ENCODE peak calls at places on chromosomes 2 and 18, in ten cellular contexts. One of them, this sample, is unnamed.
A peak's percentile ranks its signal among the peaks of the same experiment; 100 is the strongest.

GRCh38 chr2:51413726-51414125 is 381.8 kb upstream of the NRXN1 start:
- DNase-seq in right lobe of liver: no peak
- DNase-seq in A549: no peak
- DNase-seq in fibroblast of lung: peak; percentile 64
- DNase-seq in aorta: no peak
- DNase-seq in tibial nerve: no peak
- DNase-seq in uterus: no peak
- DNase-seq in transverse colon: no peak
- DNase-seq in colonic mucosa: no peak
- DNase-seq in H1: no peak
- DNase-seq in this sample: no peak

GRCh38 chr2:200761168-200761715 is 50.5 kb upstream of the BZW1 start:
- DNase-seq in A549: no peak
- DNase-seq in colonic mucosa: no peak
- DNase-seq in fibroblast of lung: peak; percentile 73
- DNase-seq in uterus: no peak
- DNase-seq in H1: no peak
- DNase-seq in tibial nerve: no peak
- DNase-seq in right lobe of liver: no peak
- DNase-seq in aorta: no peak
- DNase-seq in transverse colon: no peak
- DNase-seq in this sample: no peak

GRCh38 chr2:197946562-197946961 is 142.2 kb downstream of the PLCL1 start:
- DNase-seq in A549: no peak
- DNase-seq in tibial nerve: no peak
- DNase-seq in transverse colon: no peak
- DNase-seq in H1: no peak
- DNase-seq in colonic mucosa: no peak
- DNase-seq in right lobe of liver: no peak
- DNase-seq in aorta: no peak
- DNase-seq in uterus: peak; percentile 57
- DNase-seq in fibroblast of lung: peak; percentile 6
- DNase-seq in this sample: no peak

GRCh38 chr2:229199267-229199666 is 71.8 kb downstream of the PID1 start:
- DNase-seq in transverse colon: no peak
- DNase-seq in A549: no peak
- DNase-seq in colonic mucosa: no peak
- DNase-seq in aorta: no peak
- DNase-seq in fibroblast of lung: no peak
- DNase-seq in tibial nerve: no peak
- DNase-seq in H1: no peak
- DNase-seq in uterus: no peak
- DNase-seq in right lobe of liver: no peak
- DNase-seq in this sample: no peak

GRCh38 chr2:225398372-225398771 is 1.1 kb upstream of the NYAP2 start:
- DNase-seq in uterus: no peak
- DNase-seq in H1: no peak
- DNase-seq in colonic mucosa: no peak
- DNase-seq in tibial nerve: no peak
- DNase-seq in transverse colon: no peak
- DNase-seq in right lobe of liver: no peak
- DNase-seq in A549: no peak
- DNase-seq in aorta: no peak
- DNase-seq in fibroblast of lung: no peak
- DNase-seq in this sample: no peak

GRCh38 chr2:231613655-231614558 is 21.2 kb downstream of the TEX44 start:
- DNase-seq in H1: peak; percentile 92
- DNase-seq in colonic mucosa: peak; percentile 89
- DNase-seq in uterus: peak; percentile 92
- DNase-seq in fibroblast of lung: peak; percentile 86
- DNase-seq in transverse colon: peak; percentile 90
- DNase-seq in aorta: peak; percentile 98
- DNase-seq in right lobe of liver: peak; percentile 86
- DNase-seq in A549: peak; percentile 72
- DNase-seq in tibial nerve: peak; percentile 76
- DNase-seq in this sample: peak; percentile 94

GRCh38 chr2:43178602-43179542 is 47.5 kb downstream of the ZFP36L2 start:
- DNase-seq in aorta: peak; percentile 89
- DNase-seq in right lobe of liver: peak; percentile 85
- DNase-seq in tibial nerve: peak; percentile 71
- DNase-seq in A549: peak; percentile 89
- DNase-seq in H1: peak; percentile 70
- DNase-seq in fibroblast of lung: peak; percentile 78
- DNase-seq in uterus: peak; percentile 93
- DNase-seq in colonic mucosa: peak; percentile 78
- DNase-seq in transverse colon: peak; percentile 78
- DNase-seq in this sample: no peak

GRCh38 chr2:220120004-220120403 is 492.6 kb downstream of the SLC4A3 start:
- DNase-seq in A549: no peak
- DNase-seq in right lobe of liver: no peak
- DNase-seq in uterus: no peak
- DNase-seq in aorta: no peak
- DNase-seq in fibroblast of lung: no peak
- DNase-seq in transverse colon: no peak
- DNase-seq in colonic mucosa: no peak
- DNase-seq in tibial nerve: no peak
- DNase-seq in H1: no peak
- DNase-seq in this sample: no peak

DNA sequence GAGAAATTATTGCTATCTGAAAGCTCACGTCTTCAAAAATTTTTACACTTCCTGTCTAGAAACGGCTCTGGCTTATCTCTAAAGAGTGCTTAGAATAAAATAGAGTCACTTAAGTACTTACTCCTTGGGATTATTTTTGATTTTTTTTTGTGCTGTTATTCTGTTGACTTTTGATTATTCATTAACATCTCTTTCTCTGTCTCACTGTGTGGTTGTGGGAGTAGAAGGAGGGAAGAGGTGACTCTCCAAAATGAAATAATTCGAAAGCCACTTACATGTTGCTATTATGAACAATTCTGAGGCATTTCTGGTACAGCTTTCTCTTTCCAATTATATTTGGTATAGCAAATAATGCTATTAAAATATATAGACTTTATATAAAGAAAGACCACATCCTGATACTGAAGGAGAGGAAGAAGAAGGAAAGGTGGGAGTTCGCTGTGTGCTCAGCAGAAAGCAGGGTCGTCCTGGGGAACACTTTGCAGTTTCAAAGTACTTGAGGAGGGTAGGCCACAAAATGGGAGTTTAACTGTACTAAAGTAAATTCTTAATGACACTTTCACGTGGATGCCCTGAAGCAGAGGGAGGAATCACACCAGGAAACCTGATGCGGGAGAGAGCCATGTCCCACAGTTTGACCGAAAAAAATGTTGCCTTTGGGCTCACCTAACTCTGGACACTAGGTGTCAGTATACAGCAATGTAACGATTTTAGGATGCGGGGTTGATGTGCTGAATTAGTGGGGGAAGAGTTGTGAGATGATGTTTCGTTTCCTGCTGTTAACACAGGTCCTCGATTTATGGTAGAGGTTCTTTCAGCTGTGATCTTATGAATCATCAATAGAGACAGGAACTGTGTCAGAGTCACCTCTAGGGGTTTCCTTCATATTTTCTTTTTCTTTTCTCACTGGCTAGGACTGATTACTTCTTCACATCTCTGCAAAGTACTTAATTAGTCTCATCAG is 9.8 kb upstream of the MMADHC start:
- DNase-seq in right lobe of liver: no peak
- DNase-seq in uterus: peak; percentile 37
- DNase-seq in H1: no peak
- DNase-seq in aorta: no peak
- DNase-seq in transverse colon: peak; percentile 23
- DNase-seq in colonic mucosa: peak; percentile 56
- DNase-seq in tibial nerve: peak; percentile 57
- DNase-seq in fibroblast of lung: peak; percentile 87
- DNase-seq in A549: peak; percentile 35
- DNase-seq in this sample: peak; percentile 21
- H3K4me3 ChIP-seq in right lobe of liver: no peak overlapping the region
- H3K4me3 ChIP-seq in uterus: no peak overlapping the region
- H3K4me3 ChIP-seq in H1: no peak overlapping the region
- H3K4me3 ChIP-seq in aorta: no peak overlapping the region
- H3K4me3 ChIP-seq in transverse colon: no peak overlapping the region
- H3K4me3 ChIP-seq in colonic mucosa: no peak overlapping the region
- H3K4me3 ChIP-seq in tibial nerve: peak overlapping the region; percentile 27
- H3K4me3 ChIP-seq in fibroblast of lung: peak overlapping the region; percentile 37
- H3K4me3 ChIP-seq in A549: peak overlapping the region; percentile 17
- H3K4me3 ChIP-seq in this sample: peak overlapping the region; percentile 60

GRCh38 chr2:174663572-174663971 is 66.0 kb upstream of the WIPF1 start:
- DNase-seq in transverse colon: no peak
- DNase-seq in aorta: no peak
- DNase-seq in colonic mucosa: no peak
- DNase-seq in A549: no peak
- DNase-seq in uterus: no peak
- DNase-seq in right lobe of liver: no peak
- DNase-seq in tibial nerve: no peak
- DNase-seq in H1: no peak
- DNase-seq in fibroblast of lung: peak; percentile 64
- DNase-seq in this sample: no peak

GRCh38 chr2:174660984-174661675 is 63.5 kb upstream of the WIPF1 start:
- DNase-seq in fibroblast of lung: no peak
- DNase-seq in H1: no peak
- DNase-seq in tibial nerve: no peak
- DNase-seq in aorta: no peak
- DNase-seq in transverse colon: no peak
- DNase-seq in right lobe of liver: no peak
- DNase-seq in A549: no peak
- DNase-seq in uterus: no peak
- DNase-seq in colonic mucosa: no peak
- DNase-seq in this sample: no peak

GRCh38 chr2:174662859-174663258 is 65.3 kb upstream of the WIPF1 start:
- DNase-seq in right lobe of liver: no peak
- DNase-seq in fibroblast of lung: no peak
- DNase-seq in A549: no peak
- DNase-seq in aorta: no peak
- DNase-seq in transverse colon: no peak
- DNase-seq in tibial nerve: no peak
- DNase-seq in uterus: no peak
- DNase-seq in colonic mucosa: no peak
- DNase-seq in H1: no peak
- DNase-seq in this sample: no peak

GRCh38 chr2:174664084-174664759 is 66.6 kb upstream of the WIPF1 start:
- DNase-seq in aorta: no peak
- DNase-seq in colonic mucosa: no peak
- DNase-seq in tibial nerve: no peak
- DNase-seq in right lobe of liver: no peak
- DNase-seq in H1: no peak
- DNase-seq in transverse colon: no peak
- DNase-seq in uterus: no peak
- DNase-seq in fibroblast of lung: peak; percentile 25
- DNase-seq in A549: no peak
- DNase-seq in this sample: no peak

DNA sequence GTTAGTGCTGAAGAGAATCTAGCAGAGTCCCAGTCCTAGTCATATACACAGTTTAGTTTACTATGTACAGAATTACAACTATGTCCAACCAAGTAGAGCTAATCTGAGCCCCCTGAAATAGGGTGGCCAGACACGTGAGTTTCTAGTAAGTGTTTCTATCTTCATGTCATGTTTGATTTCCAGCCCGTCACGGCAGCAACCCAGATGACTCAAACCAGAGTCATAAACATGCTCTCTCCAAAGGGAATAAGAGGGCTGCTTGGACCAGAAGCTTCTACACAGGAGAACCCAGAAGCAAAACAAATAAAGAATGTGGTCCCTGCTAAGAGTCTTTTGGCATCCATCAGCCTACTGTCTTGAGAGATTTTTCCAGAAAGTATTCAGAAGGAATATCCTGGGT is 64.9 kb upstream of the WIPF1 start:
- DNase-seq in aorta: no peak
- DNase-seq in tibial nerve: no peak
- DNase-seq in H1: no peak
- DNase-seq in colonic mucosa: no peak
- DNase-seq in fibroblast of lung: peak; percentile 82
- DNase-seq in A549: peak; percentile 8
- DNase-seq in transverse colon: no peak
- DNase-seq in right lobe of liver: no peak
- DNase-seq in uterus: no peak
- DNase-seq in this sample: no peak
- H3K4me1 ChIP-seq in aorta: no peaks in the 10 kb centered on the region
- H3K4me1 ChIP-seq in tibial nerve: peaks cover 44% of the 10 kb centered on the region
- H3K4me1 ChIP-seq in H1: peaks cover 2% of the 10 kb centered on the region
- H3K4me1 ChIP-seq in colonic mucosa: no peaks in the 10 kb centered on the region
- H3K4me1 ChIP-seq in fibroblast of lung: peaks cover 10% of the 10 kb centered on the region
- H3K4me1 ChIP-seq in A549: peaks cover 26% of the 10 kb centered on the region
- H3K4me1 ChIP-seq in transverse colon: no peaks in the 10 kb centered on the region
- H3K4me1 ChIP-seq in right lobe of liver: no peaks in the 10 kb centered on the region
- H3K4me1 ChIP-seq in uterus: no peaks in the 10 kb centered on the region
- H3K4me1 ChIP-seq in this sample: no peaks in the 10 kb centered on the region

GRCh38 chr2:25201265-25201664 is 32.9 kb upstream of the POMC start:
- DNase-seq in colonic mucosa: no peak
- DNase-seq in fibroblast of lung: no peak
- DNase-seq in tibial nerve: no peak
- DNase-seq in right lobe of liver: no peak
- DNase-seq in H1: no peak
- DNase-seq in uterus: no peak
- DNase-seq in aorta: peak; percentile 23
- DNase-seq in A549: peak; percentile 43
- DNase-seq in transverse colon: no peak
- DNase-seq in this sample: no peak

GRCh38 chr2:25207078-25207545 is 38.7 kb upstream of the POMC start:
- DNase-seq in uterus: no peak
- DNase-seq in aorta: peak; percentile 34
- DNase-seq in H1: peak; percentile 61
- DNase-seq in tibial nerve: no peak
- DNase-seq in fibroblast of lung: no peak
- DNase-seq in colonic mucosa: no peak
- DNase-seq in A549: no peak
- DNase-seq in transverse colon: no peak
- DNase-seq in right lobe of liver: no peak
- DNase-seq in this sample: no peak

GRCh38 chr2:25201794-25202193 is 33.4 kb upstream of the POMC start:
- DNase-seq in H1: no peak
- DNase-seq in fibroblast of lung: no peak
- DNase-seq in colonic mucosa: no peak
- DNase-seq in uterus: no peak
- DNase-seq in A549: no peak
- DNase-seq in tibial nerve: no peak
- DNase-seq in right lobe of liver: no peak
- DNase-seq in transverse colon: no peak
- DNase-seq in aorta: peak; percentile 61
- DNase-seq in this sample: no peak

GRCh38 chr2:25202290-25202689 is 33.9 kb upstream of the POMC start:
- DNase-seq in tibial nerve: no peak
- DNase-seq in colonic mucosa: no peak
- DNase-seq in transverse colon: no peak
- DNase-seq in A549: no peak
- DNase-seq in fibroblast of lung: no peak
- DNase-seq in uterus: no peak
- DNase-seq in aorta: peak; percentile 46
- DNase-seq in H1: no peak
- DNase-seq in right lobe of liver: no peak
- DNase-seq in this sample: no peak

DNA sequence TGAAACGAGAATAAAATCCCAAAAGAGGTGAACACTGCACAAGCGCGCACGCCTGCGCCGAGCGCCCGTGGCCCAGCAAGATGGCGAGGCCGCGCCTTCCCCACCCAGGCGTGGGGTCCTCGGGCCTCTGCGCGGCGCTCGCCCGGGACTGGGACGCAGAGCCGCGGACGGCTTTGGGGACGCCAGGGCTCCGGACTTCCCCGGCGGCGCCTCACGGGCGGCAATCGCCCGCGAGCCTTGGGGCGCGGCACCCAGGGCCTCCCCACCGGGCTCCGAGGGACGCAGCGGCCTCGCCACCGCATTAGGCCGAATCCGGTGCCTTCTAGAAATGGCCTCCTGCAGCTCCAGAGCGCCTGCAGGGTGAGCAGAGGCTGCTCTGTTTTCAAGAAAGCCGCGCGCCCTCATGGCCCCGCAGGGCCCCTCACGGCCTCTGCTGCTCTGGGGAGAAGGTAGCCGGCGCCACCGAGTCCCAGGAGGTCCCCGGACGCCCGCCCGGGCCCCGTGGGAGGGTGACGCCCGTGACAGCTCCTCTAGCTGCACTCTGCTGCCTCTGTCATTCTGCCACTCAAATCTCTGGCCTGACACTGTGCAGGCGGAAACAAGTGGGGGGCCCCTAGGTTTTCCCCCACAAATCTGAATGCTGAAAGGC is 35.9 kb upstream of the POMC start:
- DNase-seq in right lobe of liver: no peak
- DNase-seq in fibroblast of lung: no peak
- DNase-seq in A549: no peak
- DNase-seq in colonic mucosa: no peak
- DNase-seq in H1: peak; percentile 69
- DNase-seq in uterus: no peak
- DNase-seq in aorta: peak; percentile 73
- DNase-seq in transverse colon: no peak
- DNase-seq in tibial nerve: no peak
- DNase-seq in this sample: no peak
- H3K4me3 ChIP-seq in right lobe of liver: no peak overlapping the region
- H3K4me3 ChIP-seq in fibroblast of lung: no peak overlapping the region
- H3K4me3 ChIP-seq in A549: no peak overlapping the region
- H3K4me3 ChIP-seq in colonic mucosa: peak overlapping the region; percentile 18
- H3K4me3 ChIP-seq in H1: peak overlapping the region; percentile 34
- H3K4me3 ChIP-seq in uterus: peak overlapping the region; percentile 27
- H3K4me3 ChIP-seq in aorta: no peak overlapping the region
- H3K4me3 ChIP-seq in transverse colon: peak overlapping the region; percentile 17
- H3K4me3 ChIP-seq in tibial nerve: peak overlapping the region; percentile 23
- H3K4me3 ChIP-seq in this sample: no peak overlapping the region

DNA sequence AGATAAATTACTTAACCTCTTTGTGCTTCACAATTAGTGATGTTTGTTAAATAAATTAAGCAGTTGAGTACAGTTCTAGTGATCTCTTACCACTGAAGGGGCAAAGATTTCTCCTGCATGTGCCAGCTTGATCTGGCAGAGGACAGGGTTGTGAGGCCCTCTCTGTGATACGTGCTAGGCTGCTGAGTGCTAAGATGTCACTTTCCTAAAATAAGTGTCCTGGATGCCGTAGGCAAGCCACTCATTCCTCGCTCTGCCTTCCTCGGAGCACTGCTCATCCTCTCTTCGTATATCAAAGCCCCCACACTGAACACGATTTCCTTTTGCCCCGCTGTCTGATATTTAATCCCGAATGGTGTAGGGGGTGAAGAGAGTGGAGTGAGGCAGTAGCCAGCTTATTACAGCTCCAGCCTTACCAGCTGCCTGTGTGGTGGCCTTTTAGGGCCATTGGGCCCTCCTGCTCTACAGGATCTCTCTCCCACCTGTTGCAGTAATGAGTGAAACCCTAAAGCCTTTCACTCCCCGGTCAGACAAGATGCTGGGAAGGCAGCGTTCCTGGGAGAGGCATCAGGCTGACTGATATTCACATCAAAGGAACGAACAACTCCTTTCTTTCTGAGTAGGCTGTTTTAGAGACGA is 40.5 kb downstream of the PTPRM start:
- DNase-seq in uterus: no peak
- DNase-seq in A549: no peak
- DNase-seq in transverse colon: no peak
- DNase-seq in H1: no peak
- DNase-seq in right lobe of liver: no peak
- DNase-seq in tibial nerve: no peak
- DNase-seq in colonic mucosa: no peak
- DNase-seq in aorta: no peak
- DNase-seq in fibroblast of lung: no peak
- DNase-seq in this sample: no peak
- H3K4me1 ChIP-seq in uterus: no peaks in the 10 kb centered on the region
- H3K4me1 ChIP-seq in A549: peaks cover 26% of the 10 kb centered on the region
- H3K4me1 ChIP-seq in transverse colon: no peaks in the 10 kb centered on the region
- H3K4me1 ChIP-seq in H1: peaks cover 15% of the 10 kb centered on the region
- H3K4me1 ChIP-seq in right lobe of liver: no peaks in the 10 kb centered on the region
- H3K4me1 ChIP-seq in tibial nerve: peaks cover 8% of the 10 kb centered on the region
- H3K4me1 ChIP-seq in colonic mucosa: no peaks in the 10 kb centered on the region
- H3K4me1 ChIP-seq in aorta: peaks cover 2% of the 10 kb centered on the region
- H3K4me1 ChIP-seq in fibroblast of lung: peaks cover 7% of the 10 kb centered on the region
- H3K4me1 ChIP-seq in this sample: no peaks in the 10 kb centered on the region

This sample was measured in BE2C.